ENCODE peak calls at places on chromosome 1, in ten cellular contexts. C is left ventricle myocardium inferior, S is GM12878, V is bronchial epithelial cell, E is GM23338, L is endodermal cell, O is AG10803, D is lower leg skin, J is AG04450, W is uterus. A is an unnamed sample.

GRCh38 chr1:94081566-94082344 is 39.2 kb downstream of the ABCA4 start:
- DNase-seq in C (no peak), S (no peak), V (peak), E (no peak), L (no peak), O (peak), D (peak), J (no peak), W (no peak), A (peak)

GRCh38 chr1:210600421-210601195 is 271.9 kb downstream of the HHAT start:
- DNase-seq in C (no peak), S (no peak), V (no peak), E (no peak), L (no peak), O (no peak), D (no peak), J (no peak), W (no peak), A (no peak)

GRCh38 chr1:3069491-3070303 is 694 bp downstream of the PRDM16 start:
- DNase-seq in C (peak), S (no peak), V (peak), E (peak), L (peak), O (peak), D (no peak), J (no peak), W (no peak), A (peak)

GRCh38 chr1:199728345-199728744 is 299.2 kb upstream of the NR5A2 start:
- DNase-seq in C (no peak), S (no peak), V (no peak), E (no peak), L (no peak), O (no peak), D (no peak), J (no peak), W (no peak), A (no peak)

GRCh38 chr1:228163776-228164534 is 1.6 kb upstream of the IBA57 start:
- DNase-seq in C (no peak), S (no peak), V (no peak), E (no peak), L (no peak), O (no peak), D (no peak), J (no peak), W (no peak), A (no peak)

GRCh38 chr1:179550753-179551682 is 24.7 kb downstream of the NPHS2 start:
- DNase-seq in C (no peak), S (peak), V (peak), E (no peak), L (no peak), O (peak), D (no peak), J (peak), W (no peak), A (no peak)

GRCh38 chr1:160904783-160905616 is 20.0 kb upstream of the ITLN1 start:
- DNase-seq in C (no peak), S (no peak), V (no peak), E (no peak), L (no peak), O (no peak), D (no peak), J (no peak), W (no peak), A (no peak)

GRCh38 chr1:31063636-31064035 is 1.9 kb downstream of the PUM1 start:
- DNase-seq in C (no peak), S (no peak), V (peak), E (peak), L (no peak), O (no peak), D (no peak), J (no peak), W (no peak), A (no peak)

GRCh38 chr1:160708821-160709220 is 2.8 kb downstream of the CD48 start:
- DNase-seq in C (no peak), S (no peak), V (no peak), E (no peak), L (no peak), O (no peak), D (no peak), J (no peak), W (no peak), A (no peak)

GRCh38 chr1:104794035-104794434 is 1044.3 kb downstream of the AMY1C start:
- DNase-seq in C (no peak), S (no peak), V (no peak), E (no peak), L (no peak), O (no peak), D (no peak), J (no peak), W (no peak), A (no peak)

GRCh38 chr1:114154146-114154962 is 685 bp upstream of the SYT6 start:
- DNase-seq in C (no peak), S (no peak), V (no peak), E (peak), L (peak), O (peak), D (no peak), J (no peak), W (no peak), A (no peak)

GRCh38 chr1:226308723-226309397 is at the start of gene LIN9:
- DNase-seq in C (peak), S (peak), V (peak), E (peak), L (peak), O (peak), D (peak), J (peak), W (peak), A (peak)
- TF ChIP-seq CTCF in C (no peak), S (no peak), V (peak), E (no peak), L (no peak), O (no peak), D (no peak), J (no peak), W (no peak), A (no peak)

DNA sequence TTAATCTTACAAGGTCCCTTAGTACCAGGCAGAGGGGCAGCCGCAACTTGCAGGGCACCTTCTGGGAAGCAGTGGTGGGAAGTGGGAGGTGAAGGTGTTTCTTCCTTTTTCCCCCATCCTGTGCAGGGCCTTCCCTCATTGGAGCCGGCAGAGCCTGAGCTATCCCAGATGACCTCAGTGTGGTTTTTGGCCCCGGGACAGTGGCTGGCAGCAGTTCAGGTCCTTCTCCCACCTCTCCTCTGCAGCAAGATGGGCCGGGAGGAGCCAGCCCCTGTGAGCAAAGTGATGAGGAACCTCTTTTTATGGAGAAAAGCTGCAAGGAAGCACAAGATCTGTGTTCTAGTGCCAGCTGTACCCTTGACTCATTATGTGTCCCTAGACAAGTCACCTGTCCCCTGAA is 6.8 kb downstream of the PFKFB2 start:
- DNase-seq in C (no peak), S (no peak), V (no peak), E (no peak), L (no peak), O (no peak), D (no peak), J (no peak), W (no peak), A (no peak)
- TF ChIP-seq CTCF in C (no peak), S (no peak), V (no peak), E (no peak), L (no peak), O (no peak), D (no peak), J (no peak), W (no peak), A (no peak)

GRCh38 chr1:246117066-246117791 is 389.9 kb downstream of the SMYD3 start:
- DNase-seq in C (no peak), S (peak), V (peak), E (peak), L (peak), O (peak), D (no peak), J (peak), W (no peak), A (peak)
- TF ChIP-seq CTCF in C (peak), S (peak), V (peak), E (peak), L (peak), O (peak), D (no peak), J (peak), W (peak), A (peak)

DNA sequence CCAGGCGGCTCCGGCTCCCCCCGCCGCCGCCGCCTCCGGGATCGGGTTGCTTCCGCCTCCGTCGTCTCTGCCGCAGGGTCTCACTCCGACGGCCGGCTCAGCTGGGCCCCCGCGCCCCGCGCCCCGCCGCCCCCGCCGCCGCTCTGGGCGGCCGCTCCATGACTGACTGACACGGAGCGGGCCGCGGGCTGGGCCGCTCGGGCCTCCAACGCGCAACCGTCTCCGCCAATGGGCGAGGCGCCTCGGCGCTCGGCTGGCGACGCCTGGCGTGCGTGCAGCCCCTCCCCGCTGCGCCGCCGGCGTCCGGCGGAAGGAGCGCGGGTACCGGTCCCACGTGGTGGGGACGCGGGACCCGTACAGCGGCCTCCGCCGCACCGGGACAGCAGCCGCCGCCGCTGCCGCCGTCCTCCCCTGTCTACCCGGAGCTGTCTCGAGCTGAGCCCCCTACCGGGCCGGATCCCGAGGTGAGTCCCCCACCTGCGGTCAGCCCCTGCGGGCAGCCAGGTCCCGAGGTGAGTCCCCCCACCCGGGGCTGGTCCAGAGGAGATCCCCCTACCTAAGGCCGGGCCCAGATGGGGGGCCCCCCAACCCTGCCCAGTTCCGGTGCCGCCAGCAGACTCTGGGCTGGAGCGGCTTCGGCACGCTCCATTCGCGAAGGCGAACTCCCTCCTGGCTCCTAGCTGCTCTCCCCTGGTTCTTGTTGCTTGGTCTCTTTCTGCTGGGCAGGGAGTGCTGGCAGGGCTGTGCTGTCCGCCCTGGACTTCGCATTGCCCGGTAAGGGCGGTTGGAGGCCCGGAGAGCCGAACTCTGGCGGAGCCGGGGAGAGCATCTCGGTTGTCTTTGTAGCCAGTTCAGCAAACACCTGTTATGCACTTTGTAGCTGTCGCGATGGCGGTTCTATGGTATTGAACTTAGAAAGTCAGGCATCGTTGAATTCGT is at the start of the genes TAF5L and URB2:
- DNase-seq in C (peak), S (peak), V (peak), E (peak), L (peak), O (peak), D (peak), J (peak), W (peak), A (peak)
- TF ChIP-seq CTCF in C (no peak), S (no peak), V (no peak), E (no peak), L (peak), O (no peak), D (no peak), J (no peak), W (no peak), A (no peak)

GRCh38 chr1:235326719-235327558 is 1.0 kb downstream of the ARID4B start:
- DNase-seq in C (peak), S (peak), V (peak), E (peak), L (peak), O (no peak), D (peak), J (no peak), W (peak), A (no peak)

GRCh38 chr1:235327559-235328270 is at the start of gene ARID4B:
- DNase-seq in C (peak), S (no peak), V (no peak), E (no peak), L (no peak), O (no peak), D (no peak), J (no peak), W (no peak), A (no peak)

GRCh38 chr1:235330918-235331285 is 2.5 kb downstream of the GGPS1 start:
- DNase-seq in C (no peak), S (no peak), V (no peak), E (no peak), L (no peak), O (no peak), D (no peak), J (no peak), W (no peak), A (no peak)

GRCh38 chr1:235329139-235329808 is 904 bp downstream of the GGPS1 start:
- DNase-seq in C (no peak), S (peak), V (peak), E (peak), L (peak), O (peak), D (peak), J (no peak), W (peak), A (no peak)

GRCh38 chr1:235328271-235329138 is at the start of gene GGPS1:
- DNase-seq in C (peak), S (peak), V (peak), E (peak), L (peak), O (peak), D (peak), J (peak), W (peak), A (peak)
- TF ChIP-seq CTCF in C (peak), S (no peak), V (no peak), E (no peak), L (peak), O (peak), D (no peak), J (peak), W (peak), A (no peak)

DNA sequence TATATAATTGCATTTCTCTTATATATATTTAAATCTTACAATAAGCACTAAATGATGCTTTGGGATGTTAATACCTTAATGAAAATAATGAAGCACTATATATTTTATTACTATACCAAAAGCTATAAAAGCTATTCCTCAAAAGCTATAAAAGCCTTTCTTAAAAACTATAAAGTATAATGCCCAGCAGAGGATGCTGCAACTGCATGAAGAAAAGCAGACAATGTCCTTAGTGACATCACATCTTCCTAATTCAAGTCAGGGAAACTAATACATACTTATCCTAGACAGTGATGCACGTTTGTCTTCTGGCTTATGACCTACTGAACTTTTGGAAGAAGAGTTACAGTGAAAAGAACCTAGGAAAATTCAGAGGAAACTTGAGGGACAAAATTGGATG is 13.6 kb upstream of the C1orf185 start:
- DNase-seq in C (no peak), S (no peak), V (peak), E (no peak), L (no peak), O (peak), D (no peak), J (no peak), W (no peak), A (no peak)
- TF ChIP-seq CTCF in C (no peak), S (peak), V (peak), E (peak), L (peak), O (peak), D (no peak), J (peak), W (no peak), A (peak)

GRCh38 chr1:156123356-156124196 is 9.1 kb downstream of the LMNA start:
- DNase-seq in C (peak), S (peak), V (peak), E (peak), L (peak), O (peak), D (peak), J (peak), W (peak), A (peak)
- TF ChIP-seq CTCF in C (peak), S (peak), V (no peak), E (peak), L (peak), O (peak), D (no peak), J (peak), W (peak), A (peak)

DNA sequence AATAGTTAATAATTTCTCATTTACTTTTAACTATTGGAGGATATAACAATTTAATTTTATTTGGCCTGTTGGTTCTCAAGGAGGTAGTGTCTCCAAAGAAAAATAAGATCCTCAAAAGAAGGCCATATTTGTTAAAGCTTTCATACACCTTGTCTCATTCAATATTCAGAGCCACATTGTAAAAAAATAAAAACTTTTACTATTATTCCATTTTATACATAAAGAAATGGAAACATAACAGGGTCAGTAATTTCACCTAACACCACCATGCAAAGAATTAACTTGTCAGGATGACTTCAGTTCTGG is 40.3 kb upstream of the KCTD3 start:
- DNase-seq in C (no peak), S (no peak), V (no peak), E (no peak), L (no peak), O (no peak), D (no peak), J (no peak), W (no peak), A (no peak)
- TF ChIP-seq CTCF in C (no peak), S (no peak), V (no peak), E (no peak), L (peak), O (no peak), D (no peak), J (no peak), W (no peak), A (no peak)

GRCh38 chr1:10950316-10951172 is 61.9 kb upstream of the TARDBP start:
- DNase-seq in C (no peak), S (no peak), V (no peak), E (no peak), L (no peak), O (no peak), D (no peak), J (no peak), W (no peak), A (no peak)
- TF ChIP-seq CTCF in C (no peak), S (no peak), V (no peak), E (no peak), L (no peak), O (no peak), D (no peak), J (no peak), W (no peak), A (no peak)

GRCh38 chr1:58157281-58157680 is 389.2 kb downstream of the OMA1 start:
- DNase-seq in C (no peak), S (no peak), V (no peak), E (no peak), L (no peak), O (no peak), D (no peak), J (no peak), W (no peak), A (no peak)

GRCh38 chr1:58156801-58157200 is 389.7 kb downstream of the OMA1 start:
- DNase-seq in C (no peak), S (no peak), V (no peak), E (no peak), L (no peak), O (no peak), D (no peak), J (no peak), W (no peak), A (no peak)

GRCh38 chr1:58158006-58158405 is 388.5 kb downstream of the OMA1 start:
- DNase-seq in C (no peak), S (no peak), V (no peak), E (no peak), L (no peak), O (no peak), D (no peak), J (no peak), W (no peak), A (no peak)

GRCh38 chr1:58159424-58159810 is 387.1 kb downstream of the OMA1 start:
- DNase-seq in C (no peak), S (no peak), V (no peak), E (no peak), L (no peak), O (no peak), D (no peak), J (no peak), W (no peak), A (no peak)

DNA sequence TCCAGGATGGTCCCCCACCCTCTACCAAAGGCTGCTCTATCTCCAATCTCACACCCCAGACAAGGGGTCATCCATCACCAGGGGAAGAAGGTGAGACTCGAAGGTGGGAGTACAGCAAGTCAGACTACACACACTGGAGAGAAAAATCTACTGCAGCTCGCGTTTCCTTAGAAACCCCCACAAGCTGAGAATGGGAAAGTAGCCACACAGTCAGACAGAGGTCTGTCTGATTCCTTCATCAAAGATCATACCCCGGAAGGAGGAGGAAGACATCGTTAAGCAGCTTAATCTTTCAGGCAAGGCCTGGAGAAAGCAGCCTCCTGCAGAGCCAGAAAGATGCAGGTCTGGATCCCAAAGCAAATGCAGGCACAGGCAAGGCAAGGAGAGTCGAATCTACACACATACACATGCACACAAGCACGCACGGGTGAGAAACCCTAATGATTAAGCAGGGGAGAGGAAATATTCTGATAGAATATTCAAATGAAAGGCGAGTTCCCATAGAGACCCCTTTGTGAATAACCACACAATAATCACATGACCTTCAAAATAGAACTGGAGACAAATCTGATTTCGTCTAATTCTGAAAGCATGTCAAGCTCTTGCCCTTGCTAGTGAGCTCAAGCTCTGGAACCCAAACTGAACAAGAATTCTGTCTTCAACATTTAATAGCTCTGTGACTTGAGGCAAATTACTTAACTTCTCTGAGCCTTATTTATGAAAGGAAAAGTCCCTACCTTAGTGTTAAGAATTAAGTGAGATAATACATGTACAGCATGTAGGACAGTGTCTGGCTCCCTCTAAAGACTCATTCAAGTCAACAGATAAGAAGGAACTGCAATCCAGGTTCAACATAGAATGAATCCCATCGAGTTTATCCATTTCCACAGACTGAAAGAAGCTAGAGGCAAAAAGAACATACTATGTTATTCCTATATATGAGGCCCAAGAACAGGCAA is 387.8 kb downstream of the OMA1 start:
- DNase-seq in C (no peak), S (no peak), V (no peak), E (no peak), L (no peak), O (no peak), D (no peak), J (no peak), W (no peak), A (no peak)
- TF ChIP-seq CTCF in C (no peak), S (no peak), V (no peak), E (no peak), L (no peak), O (no peak), D (no peak), J (no peak), W (no peak), A (no peak)